ENCODE peak calls at places on chromosomes 16 and 17, in four cellular contexts. One of them, this sample, is unnamed.
A peak's percentile ranks its signal among the peaks of the same experiment; 100 is the strongest.

GRCh38 chr17:27577124-27577761 is 53.7 kb upstream of the LGALS9 start:
- DNase-seq in heart right ventricle: no peak
- DNase-seq in kidney epithelial cell: no peak
- DNase-seq in endodermal cell: peak; percentile 77
- DNase-seq in this sample: no peak

GRCh38 chr17:73612074-73612473 is 32.2 kb downstream of the SDK2 start:
- DNase-seq in heart right ventricle: no peak
- DNase-seq in kidney epithelial cell: no peak
- DNase-seq in endodermal cell: no peak
- DNase-seq in this sample: no peak

GRCh38 chr17:13508916-13509315 is 92.8 kb downstream of the HS3ST3A1 start:
- DNase-seq in heart right ventricle: no peak
- DNase-seq in kidney epithelial cell: no peak
- DNase-seq in endodermal cell: no peak
- DNase-seq in this sample: no peak

GRCh38 chr16:68478526-68479249 is 30.4 kb upstream of the SMPD3 start:
- DNase-seq in heart right ventricle: peak; percentile 13
- DNase-seq in kidney epithelial cell: no peak
- DNase-seq in endodermal cell: no peak
- DNase-seq in this sample: no peak

GRCh38 chr17:79165756-79166473 is 91.3 kb downstream of the ENGASE start:
- DNase-seq in heart right ventricle: no peak
- DNase-seq in kidney epithelial cell: no peak
- DNase-seq in endodermal cell: no peak
- DNase-seq in this sample: no peak

GRCh38 chr16:85642762-85643281 is 29.7 kb downstream of the GSE1 start:
- DNase-seq in heart right ventricle: no peak
- DNase-seq in kidney epithelial cell: no peak
- DNase-seq in endodermal cell: no peak
- DNase-seq in this sample: no peak

GRCh38 chr17:81537343-81537855 is 9.2 kb downstream of the FSCN2 start:
- DNase-seq in heart right ventricle: no peak
- DNase-seq in kidney epithelial cell: no peak
- DNase-seq in endodermal cell: peak; percentile 95
- DNase-seq in this sample: peak; percentile 45

GRCh38 chr16:56824335-56824734 is 40.7 kb upstream of the SLC12A3 start:
- DNase-seq in heart right ventricle: peak; percentile 10
- DNase-seq in kidney epithelial cell: no peak
- DNase-seq in endodermal cell: no peak
- DNase-seq in this sample: no peak

GRCh38 chr16:68436581-68436980 is 11.7 kb downstream of the SMPD3 start:
- DNase-seq in heart right ventricle: no peak
- DNase-seq in kidney epithelial cell: no peak
- DNase-seq in endodermal cell: peak; percentile 75
- DNase-seq in this sample: no peak

GRCh38 chr17:80164185-80164584 is 5.6 kb upstream of the CARD14 start:
- DNase-seq in heart right ventricle: no peak
- DNase-seq in kidney epithelial cell: no peak
- DNase-seq in endodermal cell: no peak
- DNase-seq in this sample: no peak

GRCh38 chr16:84737658-84738057 is 37.9 kb downstream of the USP10 start:
- DNase-seq in heart right ventricle: no peak
- DNase-seq in kidney epithelial cell: no peak
- DNase-seq in endodermal cell: no peak
- DNase-seq in this sample: no peak

GRCh38 chr17:72587773-72588511 is 467.1 kb downstream of the SOX9 start:
- DNase-seq in heart right ventricle: no peak
- DNase-seq in kidney epithelial cell: no peak
- DNase-seq in endodermal cell: peak; percentile 61
- DNase-seq in this sample: no peak

GRCh38 chr16:49278944-49279725 is 2.5 kb downstream of the CBLN1 start:
- DNase-seq in heart right ventricle: no peak
- DNase-seq in kidney epithelial cell: no peak
- DNase-seq in endodermal cell: peak; percentile 71
- DNase-seq in this sample: no peak

GRCh38 chr17:29592850-29593545 is at the start of gene ANKRD13B:
- DNase-seq in heart right ventricle: peak; percentile 44
- DNase-seq in kidney epithelial cell: no peak
- DNase-seq in endodermal cell: peak; percentile 85
- DNase-seq in this sample: no peak

GRCh38 chr16:78929798-78930197 is 670.7 kb downstream of the MAF start:
- DNase-seq in heart right ventricle: no peak
- DNase-seq in kidney epithelial cell: no peak
- DNase-seq in endodermal cell: no peak
- DNase-seq in this sample: no peak

GRCh38 chr17:62101090-62101489 is 36.0 kb upstream of the MED13 start:
- DNase-seq in heart right ventricle: no peak
- DNase-seq in kidney epithelial cell: no peak
- DNase-seq in endodermal cell: no peak
- DNase-seq in this sample: no peak

GRCh38 chr17:14745122-14745521 is 444.2 kb downstream of the HS3ST3B1 start:
- DNase-seq in heart right ventricle: no peak
- DNase-seq in kidney epithelial cell: no peak
- DNase-seq in endodermal cell: no peak
- DNase-seq in this sample: no peak

GRCh38 chr17:37698132-37698615 is 46.7 kb downstream of the HNF1B start:
- DNase-seq in heart right ventricle: no peak
- DNase-seq in kidney epithelial cell: no peak
- DNase-seq in endodermal cell: no peak
- DNase-seq in this sample: no peak

GRCh38 chr17:8189041-8189710 is 804 bp downstream of the BORCS6 start:
- DNase-seq in heart right ventricle: no peak
- DNase-seq in kidney epithelial cell: no peak
- DNase-seq in endodermal cell: peak; percentile 76
- DNase-seq in this sample: peak; percentile 31

GRCh38 chr16:3776316-3776715 is 59.0 kb upstream of the TRAP1 start:
- DNase-seq in heart right ventricle: no peak
- DNase-seq in kidney epithelial cell: no peak
- DNase-seq in endodermal cell: no peak
- DNase-seq in this sample: no peak

GRCh38 chr16:28923231-28923587 is 1.8 kb downstream of the RABEP2 start:
- DNase-seq in heart right ventricle: no peak
- DNase-seq in kidney epithelial cell: no peak
- DNase-seq in endodermal cell: no peak
- DNase-seq in this sample: no peak
- TF ChIP-seq CTCF in heart right ventricle: no peak
- TF ChIP-seq CTCF in kidney epithelial cell: no peak
- TF ChIP-seq CTCF in endodermal cell: no peak
- TF ChIP-seq CTCF in this sample: no peak

GRCh38 chr17:36461330-36462110 is 25.0 kb upstream of the ZNHIT3 start:
- DNase-seq in heart right ventricle: no peak
- DNase-seq in kidney epithelial cell: no peak
- DNase-seq in endodermal cell: peak; percentile 28
- DNase-seq in this sample: no peak

GRCh38 chr17:36459601-36460000 is 26.9 kb upstream of the ZNHIT3 start:
- DNase-seq in heart right ventricle: no peak
- DNase-seq in kidney epithelial cell: no peak
- DNase-seq in endodermal cell: peak; percentile 46
- DNase-seq in this sample: no peak

GRCh38 chr17:36460265-36460937 is 26.1 kb upstream of the ZNHIT3 start:
- DNase-seq in heart right ventricle: no peak
- DNase-seq in kidney epithelial cell: no peak
- DNase-seq in endodermal cell: no peak
- DNase-seq in this sample: no peak

GRCh38 chr17:36464765-36465088 is 21.8 kb upstream of the ZNHIT3 start:
- DNase-seq in heart right ventricle: no peak
- DNase-seq in kidney epithelial cell: no peak
- DNase-seq in endodermal cell: peak; percentile 67
- DNase-seq in this sample: no peak

DNA sequence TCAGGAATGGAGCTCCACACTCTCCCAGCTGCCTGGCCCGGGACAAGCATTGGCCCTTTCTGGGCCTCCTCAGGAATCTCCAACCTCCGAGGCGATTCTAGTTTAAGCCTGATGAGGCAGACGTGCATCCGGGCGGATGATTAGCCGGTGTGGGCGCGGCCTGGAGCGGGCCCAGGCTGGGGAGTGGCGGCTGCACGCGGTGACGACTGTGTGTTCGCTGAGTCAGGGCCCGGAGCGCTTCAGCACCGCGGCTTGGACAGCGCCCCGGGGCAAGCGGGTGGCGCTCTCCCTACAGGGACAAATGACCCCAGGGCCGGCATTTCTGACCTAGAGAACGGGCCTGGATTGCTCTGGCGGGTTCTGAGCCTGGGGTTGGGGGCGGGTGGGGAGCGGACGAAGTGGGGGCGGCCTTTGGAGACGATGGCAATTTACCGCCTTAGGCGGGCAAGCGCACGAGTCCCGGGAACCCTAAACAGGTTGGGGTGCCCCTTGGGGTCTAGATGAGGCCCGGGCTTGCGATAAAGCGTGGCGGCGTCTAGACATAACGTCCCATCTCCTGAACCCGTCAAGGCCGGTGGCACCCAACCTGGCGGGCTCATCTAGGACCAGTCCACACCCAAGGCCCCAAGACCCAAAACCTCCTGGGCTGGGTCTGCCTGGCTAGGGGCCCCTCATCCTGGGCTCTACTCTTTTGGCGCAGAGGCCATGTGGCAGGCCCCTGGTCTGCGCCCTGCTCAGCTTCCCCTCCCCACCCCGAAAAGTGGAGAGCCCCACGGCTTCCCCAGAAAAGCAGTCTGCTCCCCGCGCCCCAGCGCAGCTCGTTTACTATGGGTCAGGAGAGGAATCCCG is 22.3 kb upstream of the ZNHIT3 start:
- DNase-seq in heart right ventricle: peak; percentile 46
- DNase-seq in kidney epithelial cell: peak; percentile 32
- DNase-seq in endodermal cell: peak; percentile 100
- DNase-seq in this sample: peak; percentile 30
- TF ChIP-seq CTCF in heart right ventricle: no peak
- TF ChIP-seq CTCF in kidney epithelial cell: peak; percentile 5
- TF ChIP-seq CTCF in endodermal cell: peak; percentile 43
- TF ChIP-seq CTCF in this sample: no peak

GRCh38 chr17:48051706-48052486 is 3.7 kb downstream of the NFE2L1 start:
- DNase-seq in heart right ventricle: peak; percentile 92
- DNase-seq in kidney epithelial cell: no peak
- DNase-seq in endodermal cell: peak; percentile 66
- DNase-seq in this sample: no peak
- TF ChIP-seq CTCF in heart right ventricle: no peak
- TF ChIP-seq CTCF in kidney epithelial cell: no peak
- TF ChIP-seq CTCF in endodermal cell: no peak
- TF ChIP-seq CTCF in this sample: no peak

GRCh38 chr16:14489460-14489859 is 140.6 kb downstream of the PARN start:
- DNase-seq in heart right ventricle: no peak
- DNase-seq in kidney epithelial cell: peak; percentile 53
- DNase-seq in endodermal cell: peak; percentile 76
- DNase-seq in this sample: no peak
- TF ChIP-seq CTCF in heart right ventricle: no peak
- TF ChIP-seq CTCF in kidney epithelial cell: peak; percentile 35
- TF ChIP-seq CTCF in endodermal cell: peak; percentile 66
- TF ChIP-seq CTCF in this sample: no peak

DNA sequence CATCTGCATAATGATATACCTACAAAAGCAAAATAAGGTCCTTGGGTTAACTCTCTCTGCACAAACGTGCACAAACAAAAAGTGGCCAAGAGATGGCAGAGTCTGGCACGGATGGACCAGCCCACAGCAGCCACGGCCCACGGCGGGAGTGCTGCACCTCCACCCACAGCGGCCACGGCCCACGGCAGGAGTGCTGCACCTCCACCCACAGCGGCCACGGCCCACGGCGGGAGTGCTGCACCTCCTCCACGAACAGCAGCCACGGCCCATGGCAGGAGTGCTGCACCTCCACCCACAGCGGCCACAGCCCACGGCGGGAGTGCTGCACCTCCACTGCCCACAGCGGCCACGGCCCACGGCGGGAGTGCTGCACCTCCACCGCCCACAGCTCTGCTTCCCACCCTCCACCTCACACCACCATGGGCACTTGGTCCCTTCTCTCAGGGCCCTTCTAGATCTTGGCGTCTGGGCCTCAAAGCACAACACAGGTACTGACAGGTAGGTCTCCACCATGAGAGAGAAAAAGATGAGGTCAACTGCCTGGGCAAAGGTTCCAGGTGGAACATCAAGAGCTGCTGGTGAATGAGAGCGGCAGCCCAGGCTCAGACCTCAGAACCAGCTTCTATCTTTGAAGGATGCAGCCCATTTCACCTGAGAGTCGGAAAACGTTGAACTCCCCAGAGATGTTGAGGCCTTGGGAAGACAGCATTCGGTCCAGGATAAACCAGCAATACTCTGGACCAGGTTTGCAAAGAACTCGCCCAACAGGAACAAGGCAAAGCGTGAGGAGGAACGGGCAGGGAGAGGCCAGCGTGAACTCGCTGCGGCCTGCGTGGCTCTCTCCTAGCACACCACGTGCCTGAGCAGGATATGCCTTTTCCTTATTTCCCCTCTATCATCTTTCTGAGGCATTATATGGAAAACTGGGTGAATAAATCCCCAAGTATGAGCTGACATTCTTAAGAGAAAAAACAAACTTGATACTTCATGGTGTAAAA is 124.5 kb downstream of the ZNF778 start:
- DNase-seq in heart right ventricle: no peak
- DNase-seq in kidney epithelial cell: no peak
- DNase-seq in endodermal cell: no peak
- DNase-seq in this sample: no peak
- TF ChIP-seq CTCF in heart right ventricle: no peak
- TF ChIP-seq CTCF in kidney epithelial cell: no peak
- TF ChIP-seq CTCF in endodermal cell: no peak
- TF ChIP-seq CTCF in this sample: no peak

GRCh38 chr17:45120558-45120957 is 11.8 kb downstream of the PLCD3 start:
- DNase-seq in heart right ventricle: no peak
- DNase-seq in kidney epithelial cell: no peak
- DNase-seq in endodermal cell: peak; percentile 64
- DNase-seq in this sample: no peak

GRCh38 chr17:45117848-45118646 is 14.3 kb downstream of the PLCD3 start:
- DNase-seq in heart right ventricle: no peak
- DNase-seq in kidney epithelial cell: no peak
- DNase-seq in endodermal cell: no peak
- DNase-seq in this sample: no peak

GRCh38 chr17:45119964-45120363 is 12.4 kb downstream of the PLCD3 start:
- DNase-seq in heart right ventricle: no peak
- DNase-seq in kidney epithelial cell: no peak
- DNase-seq in endodermal cell: no peak
- DNase-seq in this sample: no peak

GRCh38 chr17:45117283-45117682 is 15.0 kb downstream of the PLCD3 start:
- DNase-seq in heart right ventricle: no peak
- DNase-seq in kidney epithelial cell: no peak
- DNase-seq in endodermal cell: no peak
- DNase-seq in this sample: no peak

DNA sequence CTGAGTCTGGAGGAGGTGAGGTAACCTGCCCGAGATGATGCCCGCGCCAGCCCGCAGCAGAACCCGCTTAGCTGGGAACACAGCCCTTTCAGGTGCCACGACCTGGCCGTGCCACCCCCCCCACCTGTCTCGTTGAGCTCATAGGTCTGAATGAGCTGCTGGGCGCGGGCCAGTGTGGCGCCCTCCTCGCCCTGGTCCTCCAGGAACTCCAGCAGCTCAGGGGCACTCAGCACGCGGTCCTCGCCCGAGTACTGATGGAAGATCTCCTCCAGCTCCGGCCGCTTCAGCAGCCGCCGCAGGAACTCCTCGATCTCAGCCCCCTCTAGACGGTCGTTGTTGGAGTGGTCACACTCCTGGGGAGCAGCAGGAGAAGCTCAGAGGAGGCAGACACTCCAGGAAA is 13.6 kb downstream of the PLCD3 start:
- DNase-seq in heart right ventricle: no peak
- DNase-seq in kidney epithelial cell: no peak
- DNase-seq in endodermal cell: no peak
- DNase-seq in this sample: no peak
- TF ChIP-seq CTCF in heart right ventricle: no peak
- TF ChIP-seq CTCF in kidney epithelial cell: no peak
- TF ChIP-seq CTCF in endodermal cell: no peak
- TF ChIP-seq CTCF in this sample: no peak

This sample was measured in activated B cell treated with CpG ODN at 0.5 μM for 24 hours.